ENCODE peak calls at places on chromosomes 6 and 20, in seven cellular contexts. W is LoVo, D is NCI-H1092, U is A172, J is GM04504, B is pancreas, R is caudate nucleus. Q is an unnamed sample.

GRCh38 chr20:46355778-46356177 is 47.5 kb upstream of the CDH22 start:
- DNase-seq in W (no peak), D (no peak), U (no peak), J (no peak), B (no peak), R (no peak), Q (no peak)

GRCh38 chr6:107230448-107230847 is 115.1 kb upstream of the BEND3 start:
- DNase-seq in W (no peak), D (no peak), U (no peak), J (no peak), B (no peak), R (no peak), Q (no peak)

GRCh38 chr6:87832025-87832825 is 130.2 kb upstream of the AKIRIN2 start:
- DNase-seq in W (peak), D (no peak), U (peak), J (no peak), B (no peak), R (no peak), Q (no peak)

GRCh38 chr6:157198425-157199279 is 124.7 kb downstream of the TMEM242 start:
- DNase-seq in W (no peak), D (peak), U (no peak), J (no peak), B (peak), R (no peak), Q (peak)

GRCh38 chr6:109370336-109370735 is 11.9 kb downstream of the CD164 start:
- DNase-seq in W (no peak), D (no peak), U (no peak), J (no peak), B (no peak), R (no peak), Q (no peak)

GRCh38 chr6:163572612-163573011 is 158.1 kb downstream of the QKI start:
- DNase-seq in W (no peak), D (no peak), U (peak), J (no peak), B (no peak), R (no peak), Q (no peak)

GRCh38 chr6:44232676-44233559 is 9.5 kb downstream of the SLC29A1 start:
- DNase-seq in W (no peak), D (no peak), U (no peak), J (no peak), B (no peak), R (no peak), Q (no peak)

GRCh38 chr6:118320652-118321051 is 227.4 kb upstream of the PLN start:
- DNase-seq in W (no peak), D (no peak), U (no peak), J (no peak), B (no peak), R (no peak), Q (no peak)

GRCh38 chr6:71038966-71039365 is 82.1 kb upstream of the B3GAT2 start:
- DNase-seq in W (no peak), D (no peak), U (no peak), J (no peak), B (no peak), R (no peak), Q (no peak)

GRCh38 chr20:2338702-2339101 is 42.0 kb upstream of the TGM6 start:
- DNase-seq in W (no peak), D (no peak), U (no peak), J (no peak), B (no peak), R (no peak), Q (no peak)

GRCh38 chr20:61364147-61364546 is 112.1 kb downstream of the CDH4 start:
- DNase-seq in W (no peak), D (no peak), U (no peak), J (no peak), B (no peak), R (no peak), Q (no peak)

GRCh38 chr6:158620963-158621693 is 23.4 kb downstream of the DYNLT1 start:
- DNase-seq in W (no peak), D (no peak), U (no peak), J (no peak), B (peak), R (no peak), Q (no peak)

GRCh38 chr20:34834459-34834893 is 9.0 kb upstream of the NCOA6 start:
- DNase-seq in W (peak), D (no peak), U (peak), J (no peak), B (no peak), R (no peak), Q (no peak)

GRCh38 chr6:113359155-113360140 is 497.7 kb upstream of the MARCKS start:
- DNase-seq in W (no peak), D (no peak), U (peak), J (no peak), B (no peak), R (no peak), Q (no peak)

GRCh38 chr20:415820-416322 is 7.8 kb downstream of the RBCK1 start:
- DNase-seq in W (no peak), D (no peak), U (no peak), J (no peak), B (no peak), R (no peak), Q (no peak)

GRCh38 chr20:62786100-62786499 is 10.2 kb upstream of the MRGBP start:
- DNase-seq in W (no peak), D (no peak), U (no peak), J (no peak), B (no peak), R (no peak), Q (no peak)

GRCh38 chr20:24969203-24970029 is 20.3 kb downstream of the CST7 start:
- DNase-seq in W (no peak), D (no peak), U (no peak), J (no peak), B (no peak), R (no peak), Q (no peak)

GRCh38 chr6:22082278-22082677 is 214.6 kb downstream of the PRL start:
- DNase-seq in W (no peak), D (no peak), U (no peak), J (no peak), B (peak), R (no peak), Q (peak)

GRCh38 chr6:126388235-126388634 is 48.3 kb downstream of the CENPW start:
- DNase-seq in W (no peak), D (no peak), U (no peak), J (no peak), B (no peak), R (no peak), Q (no peak)

GRCh38 chr6:147178355-147178754 is 25.9 kb upstream of the STXBP5 start:
- DNase-seq in W (no peak), D (no peak), U (no peak), J (no peak), B (no peak), R (no peak), Q (no peak)

GRCh38 chr20:46767127-46767761 is 57.8 kb downstream of the SLC2A10 start:
- DNase-seq in W (peak), D (peak), U (peak), J (no peak), B (no peak), R (no peak), Q (peak)

GRCh38 chr6:71537717-71538116 is 249.1 kb downstream of the OGFRL1 start:
- DNase-seq in W (no peak), D (no peak), U (peak), J (no peak), B (no peak), R (no peak), Q (no peak)

GRCh38 chr6:6843057-6843627 is 254.6 kb downstream of the LY86 start:
- DNase-seq in W (peak), D (no peak), U (peak), J (no peak), B (no peak), R (no peak), Q (no peak)

GRCh38 chr20:15146948-15147347 is 809.5 kb upstream of the FLRT3 start:
- DNase-seq in W (no peak), D (no peak), U (no peak), J (no peak), B (no peak), R (no peak), Q (no peak)

GRCh38 chr20:36084356-36084755 is 70.2 kb upstream of the EPB41L1 start:
- DNase-seq in W (no peak), D (no peak), U (no peak), J (no peak), B (no peak), R (no peak), Q (no peak)

GRCh38 chr6:157144861-157145260 is 178.5 kb downstream of the TMEM242 start:
- DNase-seq in W (no peak), D (no peak), U (no peak), J (no peak), B (no peak), R (no peak), Q (peak)

GRCh38 chr20:25049261-25050060 is 8.5 kb downstream of the ACSS1 start:
- DNase-seq in W (no peak), D (no peak), U (no peak), J (no peak), B (peak), R (no peak), Q (no peak)

Q was measured in prostate gland.